ENCODE peak calls at places on chromosomes 7 and 10, in nine cellular contexts. M is NCI-H2171 treated with DMSO at 0.1 percent for 48 hours; Y is activated T-cell treated with anti-CD3 and anti-CD28 coated beads for 24 hours; P is fibroblast of the conjunctiva; N is activated naive CD8-positive, alpha-beta T cell treated with anti-CD3 and anti-CD28 coated beads for 36 hours; V is GM12865; W is cerebellar cortex; X is tibial artery; R is nephron progenitor cell. D is an unnamed sample.

GRCh38 chr7:20783716-20784310 is 2.9 kb downstream of the SP8 start:
- DNase-seq in R (peak), Y (no peak), N (no peak), X (no peak), M (no peak), P (no peak), W (no peak), V (no peak), D (peak)

GRCh38 chr7:91784469-91784868 is 96.0 kb downstream of the MTERF1 start:
- DNase-seq in X (no peak), Y (no peak), V (peak), N (no peak), R (no peak), M (peak), W (peak), P (peak), D (no peak)

GRCh38 chr7:159031135-159031701 is 113.4 kb downstream of the VIPR2 start:
- DNase-seq in Y (no peak), X (peak), N (no peak), M (no peak), P (no peak), R (peak), V (no peak), W (no peak), D (no peak)

GRCh38 chr7:97006146-97006950 is 995 bp downstream of the DLX6 start:
- DNase-seq in V (peak), X (no peak), R (peak), Y (no peak), W (peak), M (peak), P (no peak), N (peak), D (peak)

GRCh38 chr7:31036941-31037340 is 15.2 kb upstream of the ADCYAP1R1 start:
- DNase-seq in M (no peak), P (no peak), Y (no peak), W (peak), X (no peak), R (no peak), N (no peak), V (no peak), D (no peak)

GRCh38 chr10:132563485-132564248 is 26.1 kb downstream of the INPP5A start:
- DNase-seq in R (no peak), Y (no peak), X (no peak), P (no peak), M (no peak), V (peak), W (no peak), N (no peak), D (no peak)

GRCh38 chr7:131336956-131337355 is 9.3 kb downstream of the MKLN1 start:
- DNase-seq in X (no peak), W (peak), N (no peak), Y (no peak), M (no peak), R (no peak), V (peak), P (no peak), D (no peak)

GRCh38 chr10:2210083-2210482 is 472.8 kb upstream of the ADARB2 start:
- DNase-seq in X (no peak), N (no peak), M (no peak), R (peak), V (no peak), W (no peak), P (no peak), Y (no peak), D (no peak)

GRCh38 chr7:128404143-128404681 is 5.6 kb downstream of the IMPDH1 start:
- DNase-seq in M (no peak), P (no peak), V (no peak), W (no peak), X (no peak), R (no peak), Y (no peak), N (no peak), D (no peak)

GRCh38 chr7:100267648-100268047 is 39.9 kb upstream of the SPDYE3 start:
- DNase-seq in P (no peak), N (no peak), R (no peak), Y (no peak), M (no peak), X (no peak), W (no peak), V (no peak), D (no peak)

GRCh38 chr10:62048919-62049636 is 147.6 kb downstream of the ARID5B start:
- DNase-seq in P (peak), Y (peak), W (peak), R (peak), N (no peak), X (peak), V (peak), M (peak), D (peak)

GRCh38 chr7:55019691-55020480 is 1.1 kb downstream of the EGFR start:
- DNase-seq in R (peak), P (no peak), X (peak), N (no peak), W (no peak), Y (no peak), M (peak), V (no peak), D (no peak)

GRCh38 chr10:11331706-11332105 is 279.7 kb downstream of the USP6NL start:
- DNase-seq in Y (no peak), V (no peak), M (no peak), R (no peak), P (peak), N (no peak), X (no peak), W (no peak), D (no peak)

GRCh38 chr7:143048827-143049226 is 3.3 kb upstream of the OR6V1 start:
- DNase-seq in W (no peak), P (no peak), X (no peak), Y (no peak), R (no peak), N (no peak), V (no peak), M (no peak), D (peak)

GRCh38 chr7:84783161-84783803 is 403.6 kb downstream of the SEMA3D start:
- DNase-seq in W (no peak), Y (no peak), N (no peak), R (no peak), V (no peak), X (no peak), P (no peak), M (no peak), D (no peak)

GRCh38 chr10:115947104-115947503 is 325.9 kb downstream of the GFRA1 start:
- DNase-seq in X (no peak), R (no peak), V (no peak), W (no peak), N (no peak), M (no peak), Y (no peak), P (no peak), D (no peak)

GRCh38 chr7:100130608-100131453 is 4.1 kb downstream of the MBLAC1 start:
- DNase-seq in R (peak), V (peak), N (peak), Y (peak), W (peak), M (peak), P (no peak), X (peak), D (peak)

GRCh38 chr10:74453151-74453550 is 302.1 kb downstream of the ADK start:
- DNase-seq in P (no peak), N (no peak), R (no peak), X (no peak), W (no peak), Y (no peak), V (no peak), M (peak), D (no peak)

D was measured in activated CD4-positive, alpha-beta T cell treated with anti-CD3 and anti-CD28 coated beads for 48 hours.